ENCODE peak calls at places on chromosomes 11 and 22, in four cellular contexts. D is GM23338, J is choroid plexus epithelial cell, V is astrocyte. R is an unnamed sample.

GRCh38 chr11:32105871-32106312 is 15.0 kb downstream of the RCN1 start:
- DNase-seq in J (no peak), V (no peak), D (no peak), R (no peak)

GRCh38 chr11:119673389-119674336 is 55.3 kb downstream of the NECTIN1 start:
- DNase-seq in V (no peak), D (no peak), J (no peak), R (no peak)

GRCh38 chr11:76158394-76159302 is 47.7 kb downstream of the WNT11 start:
- DNase-seq in V (no peak), J (no peak), D (no peak), R (no peak)

GRCh38 chr22:40323681-40324083 is 22.6 kb upstream of the ADSL start:
- DNase-seq in J (no peak), V (no peak), D (no peak), R (no peak)

GRCh38 chr11:133708547-133709051 is 136.7 kb downstream of the SPATA19 start:
- DNase-seq in J (no peak), V (no peak), D (no peak), R (no peak)

GRCh38 chr11:34356918-34357645 is 728 bp downstream of the ABTB2 start:
- DNase-seq in V (peak), J (peak), D (peak), R (peak)

GRCh38 chr11:57073121-57073520 is 84.4 kb downstream of the OR5AK2 start:
- DNase-seq in J (no peak), V (peak), D (no peak), R (peak)

GRCh38 chr22:37284807-37285355 is 2.6 kb downstream of the CYTH4 start:
- DNase-seq in V (no peak), D (no peak), J (no peak), R (no peak)

GRCh38 chr11:113446938-113447337 is 28.3 kb downstream of the DRD2 start:
- DNase-seq in V (no peak), D (no peak), J (no peak), R (no peak)

GRCh38 chr11:72483412-72484186 is 49.3 kb upstream of the CLPB start:
- DNase-seq in V (peak), J (peak), D (no peak), R (peak)

GRCh38 chr11:117188620-117189081 is 10.1 kb downstream of the SIDT2 start:
- DNase-seq in J (no peak), V (no peak), D (no peak), R (no peak)

GRCh38 chr11:78158987-78159662 is 19.7 kb upstream of the ALG8 start:
- DNase-seq in J (no peak), D (no peak), V (no peak), R (no peak)

GRCh38 chr11:67372993-67373915 is at the start of gene CLCF1:
- DNase-seq in J (peak), D (peak), V (peak), R (peak)

GRCh38 chr11:114398303-114398920 is 1.9 kb downstream of the C11orf71 start:
- DNase-seq in V (no peak), J (no peak), D (no peak), R (no peak)

GRCh38 chr11:128711136-128711535 is 17.3 kb downstream of the FLI1 start:
- DNase-seq in D (no peak), V (peak), J (peak), R (peak)

GRCh38 chr22:32016081-32016480 is 27.0 kb upstream of the SLC5A1 start:
- DNase-seq in J (no peak), V (no peak), D (no peak), R (no peak)

GRCh38 chr11:84691830-84692229 is 935.3 kb downstream of the DLG2 start:
- DNase-seq in D (peak), J (peak), V (peak), R (no peak)

GRCh38 chr11:117822031-117822521 is 2.5 kb downstream of the FXYD2 start:
- DNase-seq in J (peak), V (no peak), D (peak), R (no peak)

GRCh38 chr22:42078469-42079318 is 806 bp upstream of the SMDT1 start:
- DNase-seq in J (peak), V (no peak), D (peak), R (no peak)

GRCh38 chr22:37211853-37212173 is 464 bp downstream of the SSTR3 start:
- DNase-seq in J (no peak), V (no peak), D (no peak), R (no peak)

GRCh38 chr11:8809605-8810272 is 101.2 kb upstream of the AKIP1 start:
- DNase-seq in D (no peak), V (no peak), J (no peak), R (no peak)

GRCh38 chr11:44627911-44628729 is 62.7 kb downstream of the CD82 start:
- DNase-seq in V (peak), J (no peak), D (no peak), R (no peak)

GRCh38 chr11:70432580-70432979 is 34.3 kb downstream of the CTTN start:
- DNase-seq in J (no peak), D (no peak), V (no peak), R (no peak)

GRCh38 chr11:111733655-111734088 is 32.5 kb downstream of the PPP2R1B start:
- DNase-seq in J (no peak), D (no peak), V (peak), R (no peak)

GRCh38 chr11:120205596-120206161 is 5.2 kb upstream of the OAF start:
- DNase-seq in V (peak), J (peak), D (no peak), R (peak)

DNA sequence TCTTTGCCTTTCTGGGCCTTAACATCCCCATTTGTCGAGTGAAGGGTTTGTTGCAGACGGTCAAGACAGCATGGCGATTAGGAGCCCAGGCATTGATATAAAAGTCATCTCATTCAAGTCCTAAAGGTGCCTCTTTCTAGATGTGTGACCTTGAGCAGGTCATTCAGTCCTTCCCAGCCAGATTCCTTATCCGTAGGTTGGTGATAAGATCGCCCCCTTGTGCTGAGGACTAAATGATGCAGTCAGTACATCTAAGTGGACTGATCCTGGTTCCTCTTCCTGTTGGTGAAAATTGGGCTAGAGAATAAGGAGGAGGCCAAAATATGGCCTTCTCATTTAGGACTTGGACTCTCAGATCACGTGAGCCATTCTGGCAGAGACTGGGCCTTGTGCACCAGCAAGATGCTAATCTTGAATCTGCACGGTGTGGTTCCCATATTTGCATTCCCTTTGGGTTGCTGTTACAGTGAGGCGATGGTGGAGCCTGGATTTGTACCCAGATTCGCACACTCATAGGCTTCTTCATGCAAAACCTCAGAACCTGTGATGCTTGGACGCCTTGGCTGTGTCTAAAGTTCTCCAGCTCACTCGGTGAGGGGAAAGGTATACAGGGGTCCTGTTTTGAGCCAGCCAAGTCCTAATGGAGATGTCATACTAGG is 156.8 kb downstream of the MYO18B start:
- DNase-seq in J (no peak), D (peak), V (no peak), R (no peak)
- TF ChIP-seq CTCF in J (no peak), D (peak), V (no peak), R (no peak)

GRCh38 chr11:64285885-64286800 is 495 bp downstream of the GPR137 start:
- DNase-seq in V (no peak), J (no peak), D (no peak), R (no peak)
- H3K4me3 ChIP-seq in V (peak), J (peak), D (peak), R (peak)

GRCh38 chr22:38413085-38414008 is 41.7 kb downstream of the KCNJ4 start:
- DNase-seq in D (no peak), J (no peak), V (no peak), R (no peak)
- TF ChIP-seq CTCF in D (no peak), J (no peak), V (no peak), R (no peak)

DNA sequence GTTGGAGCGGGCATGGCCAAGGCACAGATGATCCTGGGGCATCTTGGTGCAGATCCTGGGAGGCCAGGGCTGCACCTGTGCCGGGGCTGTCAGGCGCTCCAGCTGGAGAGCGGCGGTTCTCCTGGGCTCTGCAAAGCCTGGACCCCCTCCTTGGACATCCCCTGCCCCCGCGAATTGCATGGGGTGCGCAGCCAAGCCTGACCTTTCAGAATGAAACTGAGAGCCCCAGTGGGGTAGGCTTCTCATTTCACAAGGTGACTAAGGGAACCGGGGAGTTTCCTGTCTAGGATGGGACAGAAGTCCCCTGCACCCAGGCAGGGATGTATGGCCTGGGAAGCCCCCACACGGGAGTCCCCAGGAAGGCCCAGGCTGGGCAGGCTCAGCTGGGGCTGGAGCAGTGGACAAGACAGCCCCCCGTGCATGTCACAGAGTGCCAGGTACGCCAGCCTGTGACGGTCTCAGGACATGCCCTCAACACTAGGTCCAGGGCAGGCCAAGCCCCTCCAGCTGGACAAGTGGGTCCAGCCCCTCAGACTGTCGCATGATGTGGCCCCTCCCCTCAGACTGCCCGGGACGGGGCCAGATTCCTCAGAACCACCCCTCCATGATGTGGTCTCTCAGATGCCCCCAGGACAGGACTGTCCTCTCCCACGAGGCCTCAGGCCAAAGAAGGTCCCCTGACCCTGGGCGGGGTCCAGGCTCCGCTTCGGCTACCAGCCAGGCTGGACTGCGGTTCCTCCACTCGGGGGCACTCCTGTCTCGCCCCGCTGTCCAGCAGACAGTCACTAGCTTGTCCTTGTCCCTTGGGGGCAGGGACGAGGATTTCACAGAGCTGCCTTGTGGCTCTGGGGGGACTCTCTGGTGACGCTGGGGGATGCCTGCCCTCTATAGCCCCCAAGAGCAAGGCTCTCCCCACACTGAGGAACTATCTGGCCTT is 2.3 kb downstream of the LSP1 start:
- DNase-seq in V (no peak), D (no peak), J (no peak), R (no peak)
- H3K4me3 ChIP-seq in V (no peak), D (no peak), J (no peak), R (no peak)